ENCODE peak calls at places on chromosomes 5 and 9, in five cellular contexts. Z is cardiac muscle cell, K is AG10803, A is ascending aorta, T is osteocyte. N is an unnamed sample.

GRCh38 chr9:123364241-123364824 is 8.3 kb downstream of the CRB2 start:
- DNase-seq in T (no peak), K (peak; percentile 25), Z (peak; percentile 88), A (no peak), N (no peak)

GRCh38 chr5:52392321-52392720 is 395.4 kb upstream of the ITGA1 start:
- DNase-seq in K (no peak), Z (no peak), A (no peak), T (no peak), N (no peak)

GRCh38 chr5:141349917-141350619 is at the start of gene PCDHGB1:
- DNase-seq in A (no peak), T (no peak), Z (peak; percentile 59), K (peak; percentile 69), N (no peak)

GRCh38 chr5:10424124-10424731 is 17.5 kb upstream of the ROPN1L start:
- DNase-seq in A (no peak), K (peak; percentile 48), Z (peak; percentile 54), T (no peak), N (no peak)

GRCh38 chr5:16855475-16855874 is 80.6 kb downstream of the MYO10 start:
- DNase-seq in Z (peak; percentile 60), A (no peak), K (peak; percentile 76), T (no peak), N (no peak)

GRCh38 chr9:37156781-37157356 is 36.5 kb downstream of the ZCCHC7 start:
- DNase-seq in T (no peak), K (no peak), Z (peak; percentile 14), A (no peak), N (no peak)

GRCh38 chr5:176739461-176740051 is 70.8 kb upstream of the UNC5A start:
- DNase-seq in A (no peak), K (no peak), Z (no peak), T (peak; percentile 81), N (no peak)

GRCh38 chr9:136060671-136061371 is 34.3 kb downstream of the NACC2 start:
- DNase-seq in K (no peak), Z (no peak), A (no peak), T (peak; percentile 81), N (no peak)

GRCh38 chr5:127950707-127951356 is 132.7 kb upstream of the SLC12A2 start:
- DNase-seq in T (no peak), A (no peak), Z (peak; percentile 82), K (no peak), N (no peak)

GRCh38 chr5:88142801-88143692 is 125.6 kb downstream of the TMEM161B start:
- DNase-seq in K (peak; percentile 13), Z (peak; percentile 6), T (no peak), A (no peak), N (no peak)

GRCh38 chr5:40477856-40478546 is 201.7 kb upstream of the PTGER4 start:
- DNase-seq in K (peak; percentile 68), T (no peak), A (no peak), Z (no peak), N (no peak)

GRCh38 chr5:93349613-93350012 is 231.4 kb downstream of the NR2F1-AS1 start:
- DNase-seq in T (no peak), Z (no peak), K (peak; percentile 14), A (no peak), N (no peak)

GRCh38 chr5:179668404-179668803 is 12.4 kb downstream of the CBY3 start:
- DNase-seq in K (peak; percentile 53), A (no peak), T (no peak), Z (peak; percentile 66), N (no peak)

GRCh38 chr9:34125681-34126206 is 754 bp downstream of the DCAF12 start:
- DNase-seq in A (no peak), T (no peak), Z (peak; percentile 15), K (peak; percentile 11), N (no peak)

GRCh38 chr9:130406278-130406895 is 38.4 kb upstream of the ASS1 start:
- DNase-seq in A (no peak), T (no peak), Z (no peak), K (no peak), N (no peak)

GRCh38 chr5:94945656-94946055 is 327.2 kb downstream of the SLF1 start:
- DNase-seq in T (no peak), Z (no peak), A (no peak), K (no peak), N (no peak)

GRCh38 chr5:156474251-156474650 is 147.3 kb downstream of the SGCD start:
- DNase-seq in K (peak; percentile 68), T (no peak), Z (peak; percentile 52), A (no peak), N (no peak)

GRCh38 chr5:1133510-1134255 is 21.8 kb upstream of the SLC12A7 start:
- DNase-seq in K (no peak), Z (peak; percentile 26), T (no peak), A (no peak), N (no peak)

GRCh38 chr9:129458155-129458661 is 162.7 kb downstream of the C9orf50 start:
- DNase-seq in T (no peak), A (no peak), Z (no peak), K (no peak), N (no peak)

GRCh38 chr9:137130176-137130755 is 8.7 kb upstream of the GRIN1 start:
- DNase-seq in K (no peak), Z (peak; percentile 11), A (no peak), T (peak; percentile 80), N (no peak)

GRCh38 chr9:28234133-28234898 is 661.0 kb upstream of the C9orf72 start:
- DNase-seq in Z (peak; percentile 1), T (no peak), K (no peak), A (no peak), N (no peak)

GRCh38 chr5:122967085-122967484 is 69.4 kb downstream of the PPIC start:
- DNase-seq in T (no peak), A (no peak), Z (no peak), K (no peak), N (no peak)

GRCh38 chr5:113058706-113059226 is 82.2 kb downstream of the DCP2 start:
- DNase-seq in Z (no peak), K (no peak), T (no peak), A (no peak), N (no peak)

GRCh38 chr5:102771435-102771834 is 16.3 kb downstream of the PAM start:
- DNase-seq in K (no peak), A (no peak), T (no peak), Z (peak; percentile 35), N (no peak)

GRCh38 chr5:8247485-8247884 is 378.5 kb downstream of the MTRR start:
- DNase-seq in Z (no peak), K (no peak), A (no peak), T (no peak), N (no peak)

GRCh38 chr5:1792842-1793266 is 6.8 kb downstream of the MRPL36 start:
- DNase-seq in T (no peak), Z (peak; percentile 89), K (peak; percentile 72), A (no peak), N (no peak)

GRCh38 chr9:37902804-37903580 is 935 bp downstream of the SLC25A51 start:
- DNase-seq in T (no peak), K (peak; percentile 30), A (no peak), Z (peak; percentile 43), N (no peak)

GRCh38 chr5:1385395-1386273 is 40.7 kb upstream of the CLPTM1L start:
- DNase-seq in Z (peak; percentile 67), A (peak; percentile 44), T (no peak), K (peak; percentile 40), N (peak; percentile 48)

GRCh38 chr9:89676281-89676680 is 71.5 kb downstream of the GADD45G start:
- DNase-seq in Z (no peak), K (no peak), T (no peak), A (no peak), N (no peak)

GRCh38 chr5:98433673-98434072 is 339.8 kb upstream of the RGMB start:
- DNase-seq in A (no peak), T (no peak), K (peak; percentile 24), Z (peak; percentile 32), N (no peak)

DNA sequence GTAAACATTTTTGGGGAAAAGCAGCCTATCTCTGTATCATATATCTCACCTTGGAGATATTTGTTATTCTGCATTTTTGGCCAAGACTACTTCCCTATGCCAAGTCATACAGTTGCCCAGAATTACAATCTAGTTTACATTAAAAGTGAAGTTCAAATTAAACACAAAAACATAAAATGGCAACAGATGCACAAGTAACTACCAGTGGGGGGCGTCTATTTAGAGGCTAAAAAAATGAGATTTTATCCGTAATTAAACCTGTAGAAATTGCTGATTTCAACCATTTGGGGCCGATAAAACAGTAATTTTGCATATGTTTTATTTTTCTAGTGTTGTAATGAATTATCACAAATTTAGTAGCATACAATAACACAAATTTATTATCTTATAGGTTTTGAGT is 787.1 kb upstream of the CHD1 start:
- DNase-seq in Z (no peak), T (no peak), A (no peak), K (no peak), N (no peak)
- TF ChIP-seq CTCF in Z (no peak), T (no peak), A (no peak), K (no peak), N (no peak)

DNA sequence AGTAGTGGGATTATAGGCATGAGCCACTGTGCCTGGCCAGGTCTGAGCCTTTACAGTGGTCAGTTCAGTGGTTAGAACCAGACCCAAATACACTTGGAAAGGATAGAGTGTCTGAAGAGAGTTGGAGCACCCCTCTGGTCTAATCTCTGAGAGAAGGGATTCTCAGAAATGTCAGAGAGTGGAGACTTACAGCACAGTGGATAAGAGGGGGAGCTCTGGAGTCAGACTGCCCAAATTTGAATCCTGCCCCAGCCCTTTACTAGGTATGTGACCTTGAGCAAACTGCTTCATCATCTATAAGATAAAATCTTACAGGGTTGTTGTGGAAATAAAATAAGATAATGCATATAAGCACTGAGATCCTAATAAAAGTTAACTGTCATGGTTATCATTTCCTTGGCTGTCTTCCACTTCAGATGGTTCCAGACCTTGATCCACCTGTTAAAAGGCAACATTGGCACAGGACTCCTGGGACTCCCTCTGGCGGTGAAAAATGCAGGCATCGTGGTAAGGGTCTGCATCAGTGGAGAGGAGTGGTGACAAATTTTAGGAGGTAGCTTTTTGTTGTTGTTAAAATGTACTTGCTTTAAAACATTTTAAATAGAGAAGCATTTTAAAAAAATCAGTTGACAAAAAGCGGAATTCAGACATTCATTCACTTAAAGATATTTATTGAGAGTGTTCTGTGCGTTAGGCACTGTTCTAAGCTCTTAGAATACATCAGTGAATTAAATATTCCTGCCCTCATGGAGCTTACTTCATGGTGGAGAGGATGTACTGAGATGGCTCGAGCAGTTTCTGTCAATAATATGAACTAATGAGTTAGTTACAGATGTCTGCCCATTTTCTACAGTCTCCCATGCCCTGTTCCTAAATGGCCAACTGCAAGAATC is 16.0 kb downstream of the SLC36A1 start:
- DNase-seq in A (no peak), Z (no peak), T (no peak), K (no peak), N (no peak)
- TF ChIP-seq CTCF in A (no peak), Z (peak; percentile 43), T (peak; percentile 49), K (peak; percentile 33), N (peak; percentile 47)

DNA sequence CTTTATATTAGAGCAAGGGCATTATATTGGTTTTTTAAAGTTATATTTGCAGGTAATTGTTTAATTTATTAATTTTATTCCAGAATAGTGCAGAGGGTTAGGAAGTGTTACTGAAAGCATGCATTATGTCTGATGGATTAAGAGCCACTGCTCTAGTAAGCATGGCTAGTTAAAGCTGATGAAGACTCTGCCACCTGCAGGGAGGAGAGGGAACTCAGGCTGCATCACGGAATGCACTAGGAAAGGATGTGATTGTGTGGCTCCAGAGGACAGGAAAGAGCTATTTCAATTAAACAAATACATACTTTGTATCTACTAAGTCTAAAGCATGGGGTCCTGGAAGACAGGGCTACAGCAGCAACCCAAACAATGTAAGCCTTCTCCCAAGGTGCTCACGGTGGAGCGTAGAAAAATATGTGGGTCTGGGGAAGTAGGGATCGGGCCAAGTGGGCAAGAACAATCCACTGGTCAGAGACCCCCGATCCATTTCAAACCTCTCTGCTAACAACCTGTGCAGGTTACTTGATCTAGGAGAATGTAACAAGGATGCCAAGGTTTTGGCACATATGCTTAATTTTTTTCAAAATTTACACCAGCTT is 15.3 kb upstream of the GRXCR2 start:
- DNase-seq in K (peak; percentile 62), Z (peak; percentile 75), A (no peak), T (no peak), N (no peak)
- TF ChIP-seq CTCF in K (peak; percentile 96), Z (peak; percentile 93), A (peak; percentile 20), T (peak; percentile 76), N (peak; percentile 47)

GRCh38 chr5:140242099-140242498 is 60.8 kb downstream of the PFDN1 start:
- DNase-seq in K (no peak), Z (no peak), A (no peak), T (no peak), N (no peak)
- TF ChIP-seq CTCF in K (peak; percentile 36), Z (peak; percentile 20), A (no peak), T (no peak), N (no peak)

N was measured in mesothelial cell of epicardium.